ENCODE peak calls at places on chromosomes 4 and X, in five cellular contexts. H is fibroblast of mammary gland, V is neural crest cell, U is AG04449, Q is uterus. N is an unnamed sample.

GRCh38 chr4:26321326-26322276 is 787 bp downstream of the RBPJ start:
- DNase-seq in U (no peak), H (no peak), V (peak; percentile 43), Q (peak; percentile 31), N (no peak)

GRCh38 chr4:40475609-40476008 is 140.5 kb downstream of the CHRNA9 start:
- DNase-seq in V (no peak), H (no peak), Q (no peak), U (no peak), N (no peak)

GRCh38 chrX:19670854-19671620 is 155.7 kb upstream of the MAP3K15 start:
- DNase-seq in V (no peak), U (no peak), H (peak; percentile 87), Q (peak; percentile 47), N (peak; percentile 82)

GRCh38 chr4:38943355-38943754 is 75.7 kb downstream of the FAM114A1 start:
- DNase-seq in U (no peak), H (no peak), Q (peak; percentile 28), V (no peak), N (no peak)

GRCh38 chrX:40010550-40011364 is 87.0 kb downstream of the BCOR start:
- DNase-seq in V (no peak), H (no peak), U (no peak), Q (no peak), N (no peak)

GRCh38 chr4:89119166-89119565 is 7.8 kb downstream of the TIGD2 start:
- DNase-seq in V (no peak), H (peak; percentile 52), U (no peak), Q (no peak), N (no peak)

GRCh38 chr4:2497931-2498330 is 29.0 kb downstream of the RNF4 start:
- DNase-seq in V (no peak), U (no peak), Q (no peak), H (no peak), N (no peak)

GRCh38 chr4:121707344-121707743 is 10.6 kb upstream of the ANXA5 start:
- DNase-seq in V (no peak), H (no peak), U (no peak), Q (no peak), N (no peak)

GRCh38 chr4:118313098-118313497 is 39.7 kb downstream of the PRSS12 start:
- DNase-seq in Q (no peak), V (no peak), H (no peak), U (no peak), N (no peak)

GRCh38 chr4:73740353-73740778 is at the start of gene CXCL8:
- DNase-seq in Q (peak; percentile 58), U (no peak), V (no peak), H (peak; percentile 88), N (peak; percentile 83)

GRCh38 chr4:53706422-53707032 is 115.2 kb upstream of the LNX1 start:
- DNase-seq in U (no peak), Q (peak; percentile 40), V (no peak), H (peak; percentile 83), N (no peak)

GRCh38 chr4:170721812-170722373 is 632.1 kb upstream of the AADAT start:
- DNase-seq in Q (no peak), H (peak; percentile 11), V (no peak), U (no peak), N (no peak)

DNA sequence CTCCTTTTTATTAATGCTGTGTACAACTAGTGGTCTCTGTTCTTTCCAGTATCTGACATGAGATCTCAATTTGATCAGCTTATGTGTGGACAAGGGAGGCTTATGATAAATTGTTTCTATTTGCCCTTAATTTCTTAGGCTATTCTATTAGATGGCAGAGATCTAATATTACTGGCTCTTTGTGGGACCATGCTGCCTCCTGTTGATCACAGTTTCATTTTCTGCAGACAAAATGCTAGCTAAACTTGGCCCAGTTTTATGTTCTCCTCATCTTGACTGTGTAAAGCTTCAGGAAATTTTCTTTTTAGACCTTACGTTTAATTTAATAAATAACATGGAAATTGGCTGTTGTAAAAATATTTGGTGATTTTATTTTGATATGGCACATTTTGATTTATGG is 627.1 kb upstream of the AADAT start:
- DNase-seq in U (no peak), Q (no peak), V (no peak), H (peak; percentile 10), N (no peak)
- TF ChIP-seq CTCF in U (no peak), Q (no peak), V (no peak), H (no peak), N (no peak)

GRCh38 chr4:16021804-16022560 is 59.0 kb upstream of the FGFBP2 start:
- DNase-seq in U (no peak), Q (no peak), V (no peak), H (no peak), N (no peak)
- TF ChIP-seq CTCF in U (no peak), Q (no peak), V (no peak), H (no peak), N (no peak)

DNA sequence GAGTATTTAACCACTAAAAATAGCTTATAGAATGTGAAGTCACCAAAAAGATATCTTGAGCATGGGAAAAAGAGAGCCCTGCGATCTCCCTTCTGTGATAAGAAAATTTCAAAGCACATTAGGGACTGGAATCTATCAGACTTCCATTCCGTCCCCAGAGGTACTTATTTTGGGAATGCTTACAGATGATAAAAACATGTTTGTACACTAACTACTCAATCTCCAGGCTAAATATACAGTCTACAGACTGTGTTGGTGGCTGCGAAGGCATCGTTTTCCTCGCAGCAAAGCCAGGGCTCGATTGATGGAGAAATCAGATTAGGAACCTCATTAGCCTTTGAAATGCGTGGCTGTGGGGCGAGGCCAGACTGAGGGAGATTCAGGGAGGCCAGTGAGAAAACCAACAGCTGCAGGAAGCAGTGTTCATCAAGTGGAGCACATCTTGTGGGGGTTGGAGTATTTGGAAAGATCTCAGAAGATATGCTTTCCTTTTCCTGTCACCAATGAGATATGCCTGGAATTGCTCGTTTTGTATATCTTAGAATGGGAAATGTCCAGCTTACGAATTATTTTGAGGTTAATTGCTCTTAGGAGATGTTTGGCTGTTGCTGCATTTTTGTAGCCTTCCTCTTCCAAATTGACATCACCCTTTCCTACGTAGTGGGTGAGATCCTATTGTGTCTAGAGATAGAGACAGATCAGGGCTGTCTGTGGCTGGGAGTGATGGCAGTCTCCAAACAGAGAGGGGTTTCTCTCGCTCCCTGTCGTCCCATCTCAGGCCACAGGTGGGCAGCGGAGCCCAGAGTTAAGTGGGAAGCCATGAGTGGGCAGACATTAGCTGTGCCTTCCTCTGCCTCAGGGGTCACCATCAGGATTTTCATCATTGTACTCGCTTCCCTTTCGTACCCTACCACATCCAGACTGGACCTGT is 225.0 kb upstream of the FAT1 start:
- DNase-seq in H (peak; percentile 20), U (no peak), Q (no peak), V (peak; percentile 41), N (no peak)
- TF ChIP-seq CTCF in H (peak; percentile 33), U (peak; percentile 66), Q (peak; percentile 10), V (peak; percentile 55), N (no peak)

GRCh38 chr4:44674471-44674870 is 3.7 kb upstream of the GUF1 start:
- DNase-seq in Q (no peak), U (no peak), H (no peak), V (no peak), N (no peak)
- TF ChIP-seq CTCF in Q (no peak), U (no peak), H (peak; percentile 2), V (no peak), N (no peak)

GRCh38 chrX:136166221-136166855 is 19.0 kb downstream of the FHL1 start:
- DNase-seq in H (peak; percentile 61), U (no peak), Q (peak; percentile 39), V (no peak), N (peak; percentile 78)
- TF ChIP-seq CTCF in H (peak; percentile 52), U (peak; percentile 38), Q (peak; percentile 45), V (no peak), N (peak; percentile 60)

GRCh38 chr4:24793219-24794005 is 2.0 kb upstream of the SOD3 start:
- DNase-seq in U (no peak), H (peak; percentile 27), Q (no peak), V (no peak), N (no peak)
- TF ChIP-seq CTCF in U (peak; percentile 16), H (peak; percentile 38), Q (no peak), V (peak; percentile 53), N (peak; percentile 53)

DNA sequence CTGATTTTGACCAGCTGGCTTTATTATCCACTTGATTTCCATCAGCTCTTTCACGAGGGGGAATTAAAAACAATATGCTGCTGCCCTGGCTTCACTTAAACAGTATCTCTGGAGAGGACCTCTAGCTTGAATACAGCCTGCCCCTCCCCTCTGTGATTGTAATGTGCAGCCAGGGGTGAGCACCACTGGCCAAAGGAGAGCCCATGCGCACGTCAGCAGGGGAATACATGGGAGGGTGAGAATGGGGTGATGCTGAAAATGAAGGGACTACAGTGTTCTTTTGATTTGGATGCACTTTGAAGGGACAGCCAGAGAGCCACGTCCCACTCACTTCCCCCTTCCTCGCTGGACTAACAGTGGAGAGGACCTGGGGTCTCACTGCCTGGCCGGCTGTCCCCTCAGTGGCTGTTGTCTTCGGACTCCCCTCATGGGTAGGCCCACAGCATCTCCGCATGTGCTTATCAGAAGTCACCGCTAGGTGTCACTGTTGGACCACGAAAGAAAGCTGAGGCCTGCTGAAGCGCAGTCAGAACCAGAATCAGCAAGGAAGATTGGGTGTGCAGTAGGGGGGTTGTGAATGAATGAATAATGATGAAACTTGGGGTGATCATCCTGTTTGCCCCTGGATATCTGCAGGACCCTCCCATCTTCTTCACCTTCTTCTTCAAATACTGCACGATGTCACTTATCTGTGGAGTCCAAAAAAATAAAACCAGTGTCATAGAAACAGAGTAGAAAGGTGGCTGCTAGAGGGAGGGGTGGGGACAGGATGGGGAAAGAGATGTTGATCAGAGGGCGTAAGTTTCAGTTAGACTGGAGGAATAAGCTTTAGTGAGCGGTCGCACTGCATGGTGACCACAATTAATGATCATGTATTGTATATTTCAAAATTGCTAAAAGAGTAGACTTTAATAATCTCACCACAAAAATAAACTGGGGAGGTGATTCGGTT is 32.8 kb downstream of the CLCN4 start:
- DNase-seq in H (peak; percentile 67), V (peak; percentile 82), Q (peak; percentile 77), U (no peak), N (peak; percentile 62)
- TF ChIP-seq CTCF in H (peak; percentile 81), V (peak; percentile 85), Q (peak; percentile 78), U (peak; percentile 56), N (peak; percentile 85)

GRCh38 chr4:114653675-114654074 is 55.1 kb downstream of the UGT8 start:
- DNase-seq in V (no peak), H (no peak), Q (no peak), U (no peak), N (no peak)

GRCh38 chr4:114658179-114658578 is 59.6 kb downstream of the UGT8 start:
- DNase-seq in U (no peak), V (no peak), H (no peak), Q (no peak), N (no peak)

GRCh38 chr4:114654607-114655006 is 56.0 kb downstream of the UGT8 start:
- DNase-seq in V (no peak), U (no peak), Q (no peak), H (no peak), N (no peak)

GRCh38 chr4:114658776-114659175 is 60.2 kb downstream of the UGT8 start:
- DNase-seq in H (no peak), Q (no peak), V (no peak), U (no peak), N (no peak)

DNA sequence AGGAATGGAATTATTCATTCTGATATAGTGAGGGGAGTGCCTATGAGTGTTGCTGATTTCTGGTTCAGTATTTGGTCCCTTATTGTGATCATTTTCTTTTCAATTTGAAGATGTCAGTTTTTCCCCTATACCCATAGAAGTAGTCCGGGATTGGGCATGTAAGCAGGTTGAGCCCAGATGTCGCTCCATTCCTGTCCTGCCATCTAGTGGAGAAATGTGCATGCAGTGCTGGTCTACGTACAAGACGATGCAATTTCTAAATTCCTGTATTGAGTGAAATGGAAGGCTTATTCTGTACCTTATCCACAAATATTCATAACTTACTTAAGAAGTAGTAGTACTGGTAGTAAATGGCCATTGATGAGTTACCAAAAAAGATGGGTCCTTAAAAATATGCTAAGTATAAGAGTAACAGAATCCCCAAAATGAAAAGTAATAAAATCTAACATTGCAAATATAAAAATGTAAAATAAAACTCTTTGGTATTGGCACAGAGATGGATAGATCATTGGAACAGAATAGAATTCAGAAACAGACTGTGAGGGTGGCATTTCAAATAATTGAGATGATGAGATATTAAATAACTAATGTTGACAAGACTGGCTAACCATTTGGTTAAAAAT is 60.9 kb downstream of the UGT8 start:
- DNase-seq in U (peak; percentile 1), V (peak; percentile 48), H (peak; percentile 71), Q (peak; percentile 12), N (peak; percentile 33)
- TF ChIP-seq CTCF in U (peak; percentile 84), V (peak; percentile 91), H (peak; percentile 90), Q (peak; percentile 37), N (peak; percentile 70)